ENCODE peak calls at places on chromosomes 6 and 20, in six cellular contexts. J is HepG2, R is GM12878, D is A549, I is K562, L is endothelial cell of umbilical vein. G is an unnamed sample.
A peak's percentile ranks its signal among the peaks of the same experiment; 100 is the strongest.

GRCh38 chr20:47360489-47361267 is 4.2 kb upstream of the ZMYND8 start:
- DNase-seq in J (peak; percentile 90), R (no peak), D (peak; percentile 51), I (peak; percentile 86), L (peak; percentile 100), G (peak; percentile 87)

GRCh38 chr20:24097506-24098245 is 109.1 kb upstream of the GGTLC1 start:
- DNase-seq in J (no peak), R (no peak), D (no peak), I (no peak), L (no peak), G (no peak)

GRCh38 chr20:39214778-39215177 is 252.6 kb downstream of the DHX35 start:
- DNase-seq in J (no peak), R (no peak), D (no peak), I (peak; percentile 10), L (no peak), G (no peak)

GRCh38 chr6:122393339-122393896 is 6.0 kb upstream of the HSF2 start:
- DNase-seq in J (no peak), R (no peak), D (no peak), I (no peak), L (no peak), G (no peak)

GRCh38 chr6:135675862-135676261 is 175.6 kb upstream of the PDE7B start:
- DNase-seq in J (peak; percentile 22), R (peak; percentile 4), D (peak; percentile 17), I (peak; percentile 54), L (peak; percentile 63), G (peak; percentile 62)

GRCh38 chr6:169237496-169238134 is 16.0 kb downstream of the THBS2 start:
- DNase-seq in J (no peak), R (no peak), D (no peak), I (no peak), L (no peak), G (no peak)

GRCh38 chr6:108750801-108751200 is 97.4 kb upstream of the ARMC2 start:
- DNase-seq in J (no peak), R (no peak), D (no peak), I (no peak), L (no peak), G (no peak)

GRCh38 chr6:19415605-19416326 is 421.4 kb upstream of the ID4 start:
- DNase-seq in J (no peak), R (no peak), D (no peak), I (no peak), L (no peak), G (no peak)

GRCh38 chr6:38161754-38162492 is 342.4 kb downstream of the ZFAND3 start:
- DNase-seq in J (no peak), R (no peak), D (no peak), I (no peak), L (no peak), G (no peak)

GRCh38 chr20:63230800-63231268 is 4.9 kb upstream of the BIRC7 start:
- DNase-seq in J (peak; percentile 79), R (no peak), D (no peak), I (peak; percentile 42), L (peak; percentile 54), G (peak; percentile 41)

GRCh38 chr6:4451101-4451500 is 315.7 kb upstream of the ECI2 start:
- DNase-seq in J (no peak), R (no peak), D (no peak), I (no peak), L (no peak), G (no peak)

GRCh38 chr6:136547336-136547735 is 2.9 kb downstream of the MAP7 start:
- DNase-seq in J (no peak), R (no peak), D (peak; percentile 34), I (no peak), L (no peak), G (peak; percentile 68)

GRCh38 chr20:53608456-53609413 is 15.1 kb upstream of the ZNF217 start:
- DNase-seq in J (no peak), R (no peak), D (no peak), I (peak; percentile 88), L (no peak), G (peak; percentile 36)

GRCh38 chr6:21265264-21266044 is 328.1 kb upstream of the SOX4 start:
- DNase-seq in J (no peak), R (no peak), D (no peak), I (no peak), L (no peak), G (peak; percentile 66)

GRCh38 chr6:29791162-29791561 is 36.5 kb upstream of the HLA-G start:
- DNase-seq in J (no peak), R (no peak), D (no peak), I (no peak), L (no peak), G (no peak)

GRCh38 chr6:2827112-2827511 is 14.6 kb downstream of the SERPINB1 start:
- DNase-seq in J (no peak), R (no peak), D (no peak), I (no peak), L (no peak), G (no peak)

GRCh38 chr6:125747589-125748533 is 1.6 kb upstream of the HEY2 start:
- DNase-seq in J (no peak), R (no peak), D (no peak), I (peak; percentile 18), L (no peak), G (peak; percentile 36)

GRCh38 chr6:128806274-128806673 is 76.7 kb upstream of the LAMA2 start:
- DNase-seq in J (no peak), R (no peak), D (no peak), I (no peak), L (no peak), G (peak; percentile 52)

GRCh38 chr6:40672118-40672517 is 85.0 kb upstream of the LRFN2 start:
- DNase-seq in J (no peak), R (no peak), D (no peak), I (no peak), L (no peak), G (no peak)

GRCh38 chr6:1708141-1708540 is 98.4 kb downstream of the FOXC1 start:
- DNase-seq in J (no peak), R (no peak), D (no peak), I (no peak), L (no peak), G (no peak)

GRCh38 chr6:140124498-140124897 is 750.0 kb upstream of the CITED2 start:
- DNase-seq in J (peak; percentile 9), R (no peak), D (no peak), I (no peak), L (no peak), G (no peak)

GRCh38 chr6:55065020-55065419 is 109.3 kb upstream of the HCRTR2 start:
- DNase-seq in J (no peak), R (no peak), D (no peak), I (no peak), L (no peak), G (no peak)

GRCh38 chr6:24935753-24936152 is at the start of gene RIPOR2:
- DNase-seq in J (no peak), R (no peak), D (no peak), I (no peak), L (no peak), G (peak; percentile 64)
- TF ChIP-seq POLR2A in J (no peak), R (peak; percentile 79), D (no peak), I (no peak), L (no peak), G (no peak)

GRCh38 chr20:57522380-57522973 is 2.5 kb downstream of the CTCFL start:
- DNase-seq in J (no peak), R (no peak), D (no peak), I (peak; percentile 24), L (no peak), G (no peak)
- TF ChIP-seq MYC in J (no peak), R (no peak), D (no peak), I (no peak), L (no peak), G (no peak)

GRCh38 chr6:127345521-127345920 is 2.1 kb upstream of the ECHDC1 start:
- DNase-seq in J (no peak), R (no peak), D (no peak), I (no peak), L (no peak), G (no peak)

GRCh38 chr6:127342296-127342945 is 988 bp downstream of the ECHDC1 start:
- DNase-seq in J (peak; percentile 85), R (no peak), D (no peak), I (no peak), L (peak; percentile 54), G (peak; percentile 31)

GRCh38 chr6:127343753-127344659 is 597 bp upstream of the ECHDC1 start:
- DNase-seq in J (peak; percentile 25), R (no peak), D (no peak), I (no peak), L (peak; percentile 68), G (peak; percentile 51)

GRCh38 chr6:127341471-127342202 is 1.8 kb downstream of the ECHDC1 start:
- DNase-seq in J (no peak), R (no peak), D (no peak), I (no peak), L (no peak), G (peak; percentile 40)

DNA sequence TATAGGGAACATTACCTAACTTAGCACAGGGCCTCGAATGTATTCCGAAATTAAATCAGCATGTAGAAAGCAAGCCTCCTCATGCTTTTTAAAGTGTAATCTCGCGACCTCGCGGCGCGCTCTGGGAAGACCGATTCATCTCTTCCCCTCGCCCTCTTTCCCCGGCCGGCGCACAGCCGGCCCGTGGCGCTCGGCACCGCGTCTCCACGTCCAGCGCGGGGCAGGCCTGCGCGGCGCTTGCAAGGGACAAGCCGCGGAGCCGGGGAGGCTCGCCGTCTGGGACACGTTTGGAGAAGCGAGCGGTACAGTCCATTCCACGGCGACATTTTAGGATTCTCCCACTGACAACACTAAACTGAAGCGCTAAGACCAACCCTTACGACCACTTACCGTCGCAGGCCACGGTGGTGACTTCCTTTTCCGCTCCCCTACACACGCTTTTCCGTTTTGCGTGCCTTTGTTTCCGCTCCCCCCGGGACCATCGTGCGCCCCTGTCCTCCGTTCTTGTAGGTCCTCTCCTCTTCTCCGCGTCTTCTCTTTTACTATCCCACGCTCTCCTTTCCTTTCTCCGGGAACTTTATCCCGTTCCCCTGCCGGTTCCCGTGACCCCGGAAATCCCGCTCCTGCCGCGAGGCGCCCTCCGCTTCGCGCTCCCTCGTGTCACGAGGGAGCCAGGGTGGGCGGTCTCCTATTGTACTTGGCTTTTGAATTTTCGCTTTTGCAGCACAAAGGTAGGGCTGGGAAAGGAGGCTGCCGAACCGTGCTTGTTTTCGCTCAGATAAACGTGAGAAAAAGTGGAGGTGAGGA is at the start of gene ECHDC1:
- DNase-seq in J (peak; percentile 70), R (no peak), D (peak; percentile 64), I (peak; percentile 79), L (peak; percentile 79), G (peak; percentile 91)
- TF ChIP-seq POLR2A in J (peak; percentile 94), R (peak; percentile 87), D (peak; percentile 68), I (peak; percentile 92), L (peak; percentile 74), G (peak; percentile 76)

DNA sequence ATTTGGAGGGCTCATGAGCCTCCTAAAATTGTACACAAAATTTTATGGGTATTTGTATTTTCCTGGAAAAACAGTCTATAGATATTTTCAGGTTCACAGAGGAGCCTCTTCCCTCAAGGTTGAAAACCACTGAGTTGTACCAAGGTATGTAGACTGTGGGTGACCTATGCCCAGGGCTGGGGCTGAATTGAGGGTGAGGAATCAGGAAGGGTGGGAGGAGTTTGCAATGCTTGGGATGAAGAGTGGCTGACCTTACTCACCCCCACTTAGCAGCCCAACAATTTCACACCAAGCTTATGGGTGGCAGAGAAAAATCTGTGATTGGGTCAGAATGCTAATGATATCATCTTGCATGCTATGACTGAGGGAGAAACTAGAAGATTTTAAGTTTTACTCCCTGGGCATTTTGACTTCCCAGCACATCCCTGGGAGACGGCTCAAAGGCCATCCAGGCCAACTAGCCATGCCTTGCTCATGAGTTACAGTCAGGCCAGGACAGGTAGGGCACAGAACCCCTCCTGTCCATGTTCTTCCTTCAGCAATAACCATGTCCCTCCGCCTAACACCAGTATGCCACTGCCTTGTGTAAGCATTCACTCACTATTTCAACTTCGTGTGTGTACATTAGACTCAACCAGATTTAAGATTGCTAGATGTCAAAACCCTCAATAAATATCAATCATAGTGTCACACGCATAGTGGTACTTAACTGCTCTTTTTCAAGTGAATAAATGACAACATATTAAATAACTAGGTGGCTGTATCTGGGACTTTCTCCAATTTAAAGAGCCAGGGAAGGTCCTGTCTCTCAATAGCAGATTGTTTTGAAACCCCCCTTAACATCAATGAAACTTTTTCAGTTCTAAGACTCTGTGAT is 16.6 kb downstream of the ADTRP start:
- DNase-seq in J (no peak), R (no peak), D (no peak), I (no peak), L (no peak), G (no peak)
- TF ChIP-seq MYC in J (no peak), R (no peak), D (no peak), I (no peak), L (no peak), G (no peak)